ENCODE peak calls at places on chromosomes 1 and 21, in nine cellular contexts. Q is type B pancreatic cell, O is pancreas, Y is fibroblast of the aortic adventitia, M is breast epithelium, H is ovary, D is epithelial cell of proximal tubule, A is thyroid gland, Z is AG09309. E is an unnamed sample.

GRCh38 chr1:198125995-198126758 is 30.6 kb upstream of the NEK7 start:
- DNase-seq in Q (no peak), O (no peak), Y (peak), M (no peak), H (no peak), D (no peak), A (no peak), Z (no peak), E (no peak)

GRCh38 chr1:185644531-185644930 is 89.7 kb upstream of the HMCN1 start:
- DNase-seq in Q (no peak), O (no peak), Y (no peak), M (no peak), H (no peak), D (peak), A (no peak), Z (no peak), E (no peak)

GRCh38 chr1:173342766-173343165 is 134.4 kb upstream of the PRDX6 start:
- DNase-seq in Q (no peak), O (no peak), Y (peak), M (no peak), H (no peak), D (no peak), A (no peak), Z (no peak), E (no peak)

GRCh38 chr1:96964761-96965160 is 243.2 kb downstream of the PTBP2 start:
- DNase-seq in Q (no peak), O (no peak), Y (no peak), M (no peak), H (no peak), D (no peak), A (no peak), Z (no peak), E (no peak)

GRCh38 chr21:42068256-42068545 is 2.9 kb upstream of the UMODL1 start:
- DNase-seq in Q (no peak), O (peak), Y (no peak), M (no peak), H (no peak), D (no peak), A (no peak), Z (no peak), E (no peak)

GRCh38 chr1:20712210-20712577 is 5.6 kb downstream of the KIF17 start:
- DNase-seq in Q (no peak), O (no peak), Y (no peak), M (no peak), H (no peak), D (no peak), A (no peak), Z (no peak), E (no peak)

GRCh38 chr1:111717450-111717849 is 21.7 kb downstream of the INKA2 start:
- DNase-seq in Q (no peak), O (no peak), Y (no peak), M (no peak), H (no peak), D (no peak), A (no peak), Z (no peak), E (no peak)

GRCh38 chr1:72285074-72285425 is 2.7 kb upstream of the NEGR1 start:
- DNase-seq in Q (no peak), O (no peak), Y (no peak), M (no peak), H (peak), D (no peak), A (no peak), Z (no peak), E (no peak)

GRCh38 chr1:203569490-203570318 is 56.9 kb upstream of the ATP2B4 start:
- DNase-seq in Q (no peak), O (no peak), Y (peak), M (no peak), H (no peak), D (no peak), A (no peak), Z (no peak), E (no peak)

GRCh38 chr1:210089848-210090247 is 142.7 kb upstream of the SERTAD4 start:
- DNase-seq in Q (no peak), O (no peak), Y (peak), M (no peak), H (no peak), D (no peak), A (no peak), Z (no peak), E (no peak)

GRCh38 chr1:44714944-44715571 is 15.9 kb downstream of the RNU5D-1 start:
- DNase-seq in Q (no peak), O (no peak), Y (peak), M (peak), H (peak), D (no peak), A (peak), Z (no peak), E (peak)

GRCh38 chr1:248863011-248863881 is 4.4 kb upstream of the ZNF692 start:
- DNase-seq in Q (peak), O (peak), Y (peak), M (peak), H (peak), D (no peak), A (peak), Z (no peak), E (peak)

GRCh38 chr1:205062319-205062718 is 19.3 kb downstream of the CNTN2 start:
- DNase-seq in Q (no peak), O (peak), Y (no peak), M (no peak), H (peak), D (no peak), A (no peak), Z (no peak), E (no peak)
- TF ChIP-seq CTCF in Q (no peak), O (no peak), Y (no peak), M (no peak), H (no peak), D (no peak), A (no peak), Z (no peak), E (no peak)

DNA sequence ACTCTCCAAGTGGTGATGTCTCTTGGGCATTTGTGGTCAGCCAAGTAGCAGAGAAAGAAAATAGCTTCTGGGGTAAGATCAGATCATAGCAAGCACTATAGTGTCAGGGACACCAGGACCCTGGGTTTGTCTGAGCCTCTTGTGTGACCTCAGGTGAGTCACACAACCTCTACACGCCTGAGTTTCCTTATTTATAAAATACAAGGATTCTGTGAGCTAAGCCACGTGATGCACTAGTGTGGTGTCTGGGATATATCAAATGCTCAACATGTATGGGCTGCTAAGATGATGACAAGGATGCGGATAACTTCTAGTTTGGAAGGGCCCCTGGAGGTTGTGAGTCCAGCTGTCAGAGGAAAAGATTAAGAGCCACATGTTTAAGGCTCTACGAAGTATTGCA is 24.5 kb upstream of the ZNF436 start:
- DNase-seq in Q (no peak), O (no peak), Y (peak), M (no peak), H (no peak), D (no peak), A (no peak), Z (no peak), E (no peak)
- TF ChIP-seq CTCF in Q (no peak), O (no peak), Y (no peak), M (no peak), H (no peak), D (no peak), A (no peak), Z (no peak), E (no peak)

GRCh38 chr1:109603229-109603628 is 16.2 kb downstream of the GNAT2 start:
- DNase-seq in Q (no peak), O (no peak), Y (no peak), M (no peak), H (no peak), D (no peak), A (no peak), Z (no peak), E (no peak)

GRCh38 chr1:109598156-109598555 is 21.3 kb downstream of the GNAT2 start:
- DNase-seq in Q (no peak), O (no peak), Y (no peak), M (no peak), H (no peak), D (no peak), A (no peak), Z (no peak), E (no peak)

GRCh38 chr1:109595540-109595939 is 23.9 kb downstream of the GNAT2 start:
- DNase-seq in Q (no peak), O (no peak), Y (peak), M (no peak), H (no peak), D (peak), A (no peak), Z (no peak), E (no peak)

GRCh38 chr1:109598655-109599054 is 20.8 kb downstream of the GNAT2 start:
- DNase-seq in Q (no peak), O (no peak), Y (no peak), M (no peak), H (no peak), D (no peak), A (no peak), Z (no peak), E (no peak)
- TF ChIP-seq CTCF in Q (peak), O (no peak), Y (peak), M (no peak), H (no peak), D (peak), A (no peak), Z (peak), E (no peak)

DNA sequence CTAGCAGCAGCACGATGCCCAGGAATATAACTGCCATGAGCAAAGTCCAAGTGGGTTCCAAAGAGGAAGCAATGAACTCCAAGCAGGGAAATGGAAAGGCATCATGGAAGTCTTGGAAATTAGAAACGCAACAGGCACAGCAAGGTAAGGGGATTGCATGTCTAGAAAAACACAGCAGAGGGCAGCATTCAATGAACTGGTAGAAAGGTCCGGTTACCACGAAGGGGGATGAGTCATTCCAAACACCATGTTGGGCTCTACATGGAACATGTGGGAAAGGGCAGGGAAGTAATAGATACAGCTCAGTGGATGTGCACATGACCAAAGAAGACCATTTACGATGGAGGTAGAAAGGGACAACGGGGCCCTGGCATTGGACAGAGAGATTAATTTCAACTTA is 36.4 kb downstream of the RXRG start:
- DNase-seq in Q (no peak), O (no peak), Y (peak), M (no peak), H (no peak), D (peak), A (peak), Z (no peak), E (no peak)
- TF ChIP-seq CTCF in Q (peak), O (no peak), Y (peak), M (peak), H (no peak), D (peak), A (peak), Z (peak), E (no peak)